ENCODE peak calls at places on chromosomes 11 and 22, in six cellular contexts. G is endothelial cell; Q is amygdala; L is anterior cingulate cortex; A is neuronal stem cell; V is CD8-positive, alpha-beta memory T cell. W is an unnamed sample.

GRCh38 chr11:75801362-75802021 is 13.5 kb upstream of the UVRAG start:
- DNase-seq in G (no peak), Q (peak; percentile 15), L (no peak), A (no peak), V (no peak), W (no peak)

GRCh38 chr22:40024201-40025061 is 29.7 kb downstream of the FAM83F start:
- DNase-seq in G (peak; percentile 73), Q (peak; percentile 41), L (no peak), A (peak; percentile 67), V (peak; percentile 43), W (peak; percentile 58)

GRCh38 chr22:29531419-29531818 is 22.1 kb downstream of the THOC5 start:
- DNase-seq in G (no peak), Q (no peak), L (no peak), A (no peak), V (no peak), W (no peak)

GRCh38 chr11:61793084-61793828 is 545 bp downstream of the FEN1 start:
- DNase-seq in G (no peak), Q (no peak), L (no peak), A (no peak), V (no peak), W (no peak)

GRCh38 chr11:28627690-28628255 is 519.6 kb downstream of the METTL15 start:
- DNase-seq in G (no peak), Q (no peak), L (no peak), A (peak; percentile 23), V (no peak), W (no peak)

GRCh38 chr11:36077886-36078685 is 134.2 kb downstream of the LDLRAD3 start:
- DNase-seq in G (no peak), Q (no peak), L (no peak), A (no peak), V (no peak), W (no peak)

GRCh38 chr11:19237813-19238212 is 2.9 kb downstream of the E2F8 start:
- DNase-seq in G (no peak), Q (no peak), L (no peak), A (no peak), V (no peak), W (no peak)

GRCh38 chr11:112525844-112526590 is 265.4 kb upstream of the PLET1 start:
- DNase-seq in G (no peak), Q (no peak), L (no peak), A (no peak), V (no peak), W (no peak)

GRCh38 chr11:71165771-71166170 is 86.6 kb downstream of the SHANK2 start:
- DNase-seq in G (no peak), Q (no peak), L (no peak), A (no peak), V (no peak), W (no peak)